ENCODE peak calls at places on chromosomes 11 and 22, in six cellular contexts. One of them, this sample, is unnamed.

GRCh38 chr11:13942908-13943505 is 19.5 kb upstream of the SPON1 start:
- DNase-seq in astrocyte of the spinal cord: peak; percentile 66
- DNase-seq in activated naive CD8-positive, alpha-beta T cell treated with anti-CD3 and anti-CD28 coated beads, Interleukin-2, amount 50 U/mL, for 16 hours: no peak
- DNase-seq in osteocyte: no peak
- DNase-seq in activated CD4-positive, alpha-beta T cell treated with anti-CD3 and anti-CD28 coated beads, Interleukin-2, amount 50 U/mL, for 24 hours: no peak
- DNase-seq in K562: no peak
- DNase-seq in this sample: no peak

GRCh38 chr22:17578129-17578754 is 14.9 kb downstream of the SLC25A18 start:
- DNase-seq in astrocyte of the spinal cord: peak; percentile 42
- DNase-seq in activated naive CD8-positive, alpha-beta T cell treated with anti-CD3 and anti-CD28 coated beads, Interleukin-2, amount 50 U/mL, for 16 hours: no peak
- DNase-seq in osteocyte: no peak
- DNase-seq in activated CD4-positive, alpha-beta T cell treated with anti-CD3 and anti-CD28 coated beads, Interleukin-2, amount 50 U/mL, for 24 hours: no peak
- DNase-seq in K562: no peak
- DNase-seq in this sample: no peak

GRCh38 chr11:128125723-128126122 is 461.6 kb downstream of the ETS1 start:
- DNase-seq in astrocyte of the spinal cord: no peak
- DNase-seq in activated naive CD8-positive, alpha-beta T cell treated with anti-CD3 and anti-CD28 coated beads, Interleukin-2, amount 50 U/mL, for 16 hours: no peak
- DNase-seq in osteocyte: no peak
- DNase-seq in activated CD4-positive, alpha-beta T cell treated with anti-CD3 and anti-CD28 coated beads, Interleukin-2, amount 50 U/mL, for 24 hours: no peak
- DNase-seq in K562: no peak
- DNase-seq in this sample: no peak

GRCh38 chr11:116852261-116853125 is 15.1 kb upstream of the APOA1 start:
- DNase-seq in astrocyte of the spinal cord: peak; percentile 44
- DNase-seq in activated naive CD8-positive, alpha-beta T cell treated with anti-CD3 and anti-CD28 coated beads, Interleukin-2, amount 50 U/mL, for 16 hours: no peak
- DNase-seq in osteocyte: no peak
- DNase-seq in activated CD4-positive, alpha-beta T cell treated with anti-CD3 and anti-CD28 coated beads, Interleukin-2, amount 50 U/mL, for 24 hours: no peak
- DNase-seq in K562: no peak
- DNase-seq in this sample: no peak

GRCh38 chr11:12536566-12536965 is 137.7 kb upstream of the TEAD1 start:
- DNase-seq in astrocyte of the spinal cord: no peak
- DNase-seq in activated naive CD8-positive, alpha-beta T cell treated with anti-CD3 and anti-CD28 coated beads, Interleukin-2, amount 50 U/mL, for 16 hours: no peak
- DNase-seq in osteocyte: no peak
- DNase-seq in activated CD4-positive, alpha-beta T cell treated with anti-CD3 and anti-CD28 coated beads, Interleukin-2, amount 50 U/mL, for 24 hours: no peak
- DNase-seq in K562: no peak
- DNase-seq in this sample: no peak

GRCh38 chr22:46936378-46936916 is 174.0 kb downstream of the TBC1D22A start:
- DNase-seq in astrocyte of the spinal cord: peak; percentile 33
- DNase-seq in activated naive CD8-positive, alpha-beta T cell treated with anti-CD3 and anti-CD28 coated beads, Interleukin-2, amount 50 U/mL, for 16 hours: no peak
- DNase-seq in osteocyte: no peak
- DNase-seq in activated CD4-positive, alpha-beta T cell treated with anti-CD3 and anti-CD28 coated beads, Interleukin-2, amount 50 U/mL, for 24 hours: no peak
- DNase-seq in K562: no peak
- DNase-seq in this sample: no peak

GRCh38 chr11:9136731-9137130 is 45.3 kb upstream of the SCUBE2 start:
- DNase-seq in astrocyte of the spinal cord: no peak
- DNase-seq in activated naive CD8-positive, alpha-beta T cell treated with anti-CD3 and anti-CD28 coated beads, Interleukin-2, amount 50 U/mL, for 16 hours: no peak
- DNase-seq in osteocyte: no peak
- DNase-seq in activated CD4-positive, alpha-beta T cell treated with anti-CD3 and anti-CD28 coated beads, Interleukin-2, amount 50 U/mL, for 24 hours: no peak
- DNase-seq in K562: no peak
- DNase-seq in this sample: no peak

GRCh38 chr11:75639752-75640151 is 29.1 kb downstream of the MAP6 start:
- DNase-seq in astrocyte of the spinal cord: peak; percentile 59
- DNase-seq in activated naive CD8-positive, alpha-beta T cell treated with anti-CD3 and anti-CD28 coated beads, Interleukin-2, amount 50 U/mL, for 16 hours: no peak
- DNase-seq in osteocyte: no peak
- DNase-seq in activated CD4-positive, alpha-beta T cell treated with anti-CD3 and anti-CD28 coated beads, Interleukin-2, amount 50 U/mL, for 24 hours: no peak
- DNase-seq in K562: peak; percentile 17
- DNase-seq in this sample: no peak

GRCh38 chr11:2512431-2513407 is 67.9 kb downstream of the KCNQ1 start:
- DNase-seq in astrocyte of the spinal cord: no peak
- DNase-seq in activated naive CD8-positive, alpha-beta T cell treated with anti-CD3 and anti-CD28 coated beads, Interleukin-2, amount 50 U/mL, for 16 hours: no peak
- DNase-seq in osteocyte: peak; percentile 79
- DNase-seq in activated CD4-positive, alpha-beta T cell treated with anti-CD3 and anti-CD28 coated beads, Interleukin-2, amount 50 U/mL, for 24 hours: no peak
- DNase-seq in K562: peak; percentile 10
- DNase-seq in this sample: no peak